ENCODE peak calls at places on chromosomes 3 and 15, in nine cellular contexts. One of them, this sample, is unnamed. For H3K4me1, the result is how much of the 10 kb centered on the place peaks cover.

GRCh38 chr3:157274644-157275137 is 114.7 kb upstream of the CCNL1 start:
- DNase-seq in ovary: no peak
- DNase-seq in A549: no peak
- DNase-seq in astrocyte: no peak
- DNase-seq in mucosa of descending colon: no peak
- DNase-seq in esophagus muscularis mucosa: no peak
- DNase-seq in A673: peak
- DNase-seq in upper lobe of right lung: no peak
- DNase-seq in body of pancreas: no peak
- DNase-seq in this sample: no peak

GRCh38 chr15:40087095-40087805 is 21.4 kb downstream of the BMF start:
- DNase-seq in ovary: no peak
- DNase-seq in A549: no peak
- DNase-seq in astrocyte: no peak
- DNase-seq in mucosa of descending colon: no peak
- DNase-seq in esophagus muscularis mucosa: no peak
- DNase-seq in A673: no peak
- DNase-seq in upper lobe of right lung: peak
- DNase-seq in body of pancreas: no peak
- DNase-seq in this sample: no peak

GRCh38 chr3:60933828-60934227 is 317.4 kb downstream of the FHIT start:
- DNase-seq in ovary: no peak
- DNase-seq in A549: no peak
- DNase-seq in astrocyte: no peak
- DNase-seq in mucosa of descending colon: no peak
- DNase-seq in esophagus muscularis mucosa: no peak
- DNase-seq in A673: no peak
- DNase-seq in upper lobe of right lung: no peak
- DNase-seq in body of pancreas: no peak
- DNase-seq in this sample: no peak

GRCh38 chr3:12969487-12969886 is 103.7 kb downstream of the IQSEC1 start:
- DNase-seq in ovary: no peak
- DNase-seq in A549: no peak
- DNase-seq in astrocyte: no peak
- DNase-seq in mucosa of descending colon: peak
- DNase-seq in esophagus muscularis mucosa: no peak
- DNase-seq in A673: no peak
- DNase-seq in upper lobe of right lung: no peak
- DNase-seq in body of pancreas: no peak
- DNase-seq in this sample: no peak

GRCh38 chr3:161630791-161631190 is 134.2 kb downstream of the OTOL1 start:
- DNase-seq in ovary: no peak
- DNase-seq in A549: no peak
- DNase-seq in astrocyte: no peak
- DNase-seq in mucosa of descending colon: no peak
- DNase-seq in esophagus muscularis mucosa: no peak
- DNase-seq in A673: peak
- DNase-seq in upper lobe of right lung: no peak
- DNase-seq in body of pancreas: no peak
- DNase-seq in this sample: no peak

GRCh38 chr3:78314327-78314726 is 1274.4 kb downstream of the ROBO2 start:
- DNase-seq in ovary: no peak
- DNase-seq in A549: no peak
- DNase-seq in astrocyte: no peak
- DNase-seq in mucosa of descending colon: no peak
- DNase-seq in esophagus muscularis mucosa: no peak
- DNase-seq in A673: no peak
- DNase-seq in upper lobe of right lung: no peak
- DNase-seq in body of pancreas: no peak
- DNase-seq in this sample: no peak

GRCh38 chr3:184868477-184868876 is 56.5 kb downstream of the VPS8 start:
- DNase-seq in ovary: no peak
- DNase-seq in A549: no peak
- DNase-seq in astrocyte: no peak
- DNase-seq in mucosa of descending colon: no peak
- DNase-seq in esophagus muscularis mucosa: no peak
- DNase-seq in A673: no peak
- DNase-seq in upper lobe of right lung: no peak
- DNase-seq in body of pancreas: no peak
- DNase-seq in this sample: no peak

GRCh38 chr15:43792761-43793493 is 807 bp downstream of the SERF2 start:
- DNase-seq in ovary: peak
- DNase-seq in A549: peak
- DNase-seq in astrocyte: no peak
- DNase-seq in mucosa of descending colon: peak
- DNase-seq in esophagus muscularis mucosa: no peak
- DNase-seq in A673: no peak
- DNase-seq in upper lobe of right lung: peak
- DNase-seq in body of pancreas: peak
- DNase-seq in this sample: no peak

GRCh38 chr3:98628317-98628716 is 34.9 kb upstream of the CPOX start:
- DNase-seq in ovary: no peak
- DNase-seq in A549: no peak
- DNase-seq in astrocyte: no peak
- DNase-seq in mucosa of descending colon: no peak
- DNase-seq in esophagus muscularis mucosa: no peak
- DNase-seq in A673: no peak
- DNase-seq in upper lobe of right lung: no peak
- DNase-seq in body of pancreas: no peak
- DNase-seq in this sample: no peak

GRCh38 chr3:14216257-14217048 is 37.8 kb downstream of the LSM3 start:
- DNase-seq in ovary: no peak
- DNase-seq in A549: no peak
- DNase-seq in astrocyte: peak
- DNase-seq in mucosa of descending colon: no peak
- DNase-seq in esophagus muscularis mucosa: no peak
- DNase-seq in A673: peak
- DNase-seq in upper lobe of right lung: no peak
- DNase-seq in body of pancreas: peak
- DNase-seq in this sample: peak

GRCh38 chr3:172159962-172160538 is 120.7 kb downstream of the FNDC3B start:
- DNase-seq in ovary: peak
- DNase-seq in A549: no peak
- DNase-seq in astrocyte: peak
- DNase-seq in mucosa of descending colon: no peak
- DNase-seq in esophagus muscularis mucosa: no peak
- DNase-seq in A673: no peak
- DNase-seq in upper lobe of right lung: no peak
- DNase-seq in body of pancreas: peak
- DNase-seq in this sample: peak

GRCh38 chr3:30597131-30597768 is 9.2 kb upstream of the TGFBR2 start:
- DNase-seq in ovary: no peak
- DNase-seq in A549: peak
- DNase-seq in astrocyte: peak
- DNase-seq in mucosa of descending colon: no peak
- DNase-seq in esophagus muscularis mucosa: no peak
- DNase-seq in A673: peak
- DNase-seq in upper lobe of right lung: no peak
- DNase-seq in body of pancreas: peak
- DNase-seq in this sample: no peak

GRCh38 chr3:68535782-68536181 is 396.6 kb downstream of the TAFA4 start:
- DNase-seq in ovary: no peak
- DNase-seq in A549: no peak
- DNase-seq in astrocyte: no peak
- DNase-seq in mucosa of descending colon: no peak
- DNase-seq in esophagus muscularis mucosa: no peak
- DNase-seq in A673: no peak
- DNase-seq in upper lobe of right lung: no peak
- DNase-seq in body of pancreas: no peak
- DNase-seq in this sample: no peak

GRCh38 chr15:70266412-70267089 is 168.8 kb upstream of the TLE3 start:
- DNase-seq in ovary: peak
- DNase-seq in A549: no peak
- DNase-seq in astrocyte: peak
- DNase-seq in mucosa of descending colon: peak
- DNase-seq in esophagus muscularis mucosa: peak
- DNase-seq in A673: no peak
- DNase-seq in upper lobe of right lung: peak
- DNase-seq in body of pancreas: peak
- DNase-seq in this sample: peak

GRCh38 chr15:63973212-63974009 is 72.9 kb downstream of the DAPK2 start:
- DNase-seq in ovary: no peak
- DNase-seq in A549: no peak
- DNase-seq in astrocyte: peak
- DNase-seq in mucosa of descending colon: no peak
- DNase-seq in esophagus muscularis mucosa: no peak
- DNase-seq in A673: peak
- DNase-seq in upper lobe of right lung: no peak
- DNase-seq in body of pancreas: no peak
- DNase-seq in this sample: no peak

DNA sequence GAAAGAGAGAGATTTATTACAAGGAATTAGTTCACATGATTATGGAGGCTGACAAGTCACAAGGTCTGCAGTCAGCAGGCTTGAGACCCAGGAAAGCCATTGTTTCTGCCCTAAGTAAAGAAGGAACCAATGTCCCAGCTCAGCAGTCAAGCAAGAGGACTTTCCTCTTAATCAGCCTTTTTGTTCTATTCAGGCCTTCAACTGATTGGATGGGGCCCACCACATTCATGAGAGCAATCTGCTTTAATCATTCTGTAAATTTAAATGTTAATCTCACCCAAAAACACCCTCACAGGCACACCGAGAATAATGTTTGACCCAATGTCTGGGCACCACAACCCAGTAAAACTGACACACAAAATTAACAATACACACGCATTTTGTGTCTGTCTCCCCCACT is 64.3 kb downstream of the TRIM42 start:
- DNase-seq in ovary: no peak
- DNase-seq in A549: no peak
- DNase-seq in astrocyte: no peak
- DNase-seq in mucosa of descending colon: no peak
- DNase-seq in esophagus muscularis mucosa: no peak
- DNase-seq in A673: no peak
- DNase-seq in upper lobe of right lung: no peak
- DNase-seq in body of pancreas: no peak
- DNase-seq in this sample: no peak
- TF ChIP-seq CTCF in ovary: no peak
- TF ChIP-seq CTCF in A549: no peak
- TF ChIP-seq CTCF in astrocyte: no peak
- TF ChIP-seq CTCF in mucosa of descending colon: no peak
- TF ChIP-seq CTCF in esophagus muscularis mucosa: no peak
- TF ChIP-seq CTCF in A673: no peak
- TF ChIP-seq CTCF in upper lobe of right lung: no peak
- TF ChIP-seq CTCF in body of pancreas: no peak
- TF ChIP-seq CTCF in this sample: no peak

GRCh38 chr15:81304226-81304625 is 19.7 kb downstream of the STARD5 start:
- DNase-seq in ovary: no peak
- DNase-seq in A549: no peak
- DNase-seq in astrocyte: peak
- DNase-seq in mucosa of descending colon: no peak
- DNase-seq in esophagus muscularis mucosa: no peak
- DNase-seq in A673: no peak
- DNase-seq in upper lobe of right lung: peak
- DNase-seq in body of pancreas: no peak
- DNase-seq in this sample: peak
- H3K4me1 ChIP-seq in ovary: under half
- H3K4me1 ChIP-seq in A549: under half
- H3K4me1 ChIP-seq in astrocyte: under half
- H3K4me1 ChIP-seq in mucosa of descending colon: under half
- H3K4me1 ChIP-seq in esophagus muscularis mucosa: under half
- H3K4me1 ChIP-seq in A673: under half
- H3K4me1 ChIP-seq in upper lobe of right lung: under half
- H3K4me1 ChIP-seq in body of pancreas: under half
- H3K4me1 ChIP-seq in this sample: under half

DNA sequence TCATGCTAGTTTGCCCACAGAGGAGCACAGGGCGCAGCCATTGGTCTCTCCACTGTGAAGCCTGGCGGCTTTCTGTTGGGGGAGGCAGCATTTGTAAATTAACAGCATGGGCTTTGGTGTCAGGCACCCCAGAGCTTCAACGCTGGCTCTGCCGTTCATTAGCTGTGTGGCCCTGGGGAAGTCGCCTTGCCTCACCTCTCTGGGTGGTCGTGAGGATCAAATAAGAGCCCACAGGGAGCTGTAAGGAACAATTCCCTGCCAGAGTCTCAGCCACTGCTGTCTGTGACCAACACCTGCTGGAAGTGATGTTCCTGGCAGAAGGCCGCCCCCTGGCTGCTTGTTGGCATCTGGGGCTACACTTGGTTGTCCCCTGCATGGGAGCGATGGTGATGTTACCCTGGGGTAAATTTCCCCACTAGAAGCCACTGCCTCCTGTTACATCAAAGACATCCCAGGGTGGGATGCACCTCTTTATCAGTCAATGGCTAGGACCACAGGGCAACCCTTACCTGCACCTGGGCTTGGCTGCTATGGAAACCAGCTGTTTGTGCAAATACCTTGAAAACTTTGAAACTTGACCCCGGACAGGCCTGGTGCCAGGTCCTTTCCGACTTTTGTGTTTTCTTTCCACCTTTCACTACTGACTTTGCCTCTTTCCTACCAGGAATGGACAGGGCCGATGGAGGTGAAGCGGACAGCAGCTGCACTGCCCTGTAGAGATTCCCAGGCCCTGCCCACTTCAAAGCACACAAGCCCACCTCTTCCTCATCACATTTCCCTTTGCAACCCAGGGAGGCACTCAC is 36.9 kb downstream of the DNASE1L3 start:
- DNase-seq in ovary: peak
- DNase-seq in A549: no peak
- DNase-seq in astrocyte: no peak
- DNase-seq in mucosa of descending colon: peak
- DNase-seq in esophagus muscularis mucosa: no peak
- DNase-seq in A673: peak
- DNase-seq in upper lobe of right lung: no peak
- DNase-seq in body of pancreas: peak
- DNase-seq in this sample: peak
- TF ChIP-seq CTCF in ovary: no peak
- TF ChIP-seq CTCF in A549: peak
- TF ChIP-seq CTCF in astrocyte: no peak
- TF ChIP-seq CTCF in mucosa of descending colon: no peak
- TF ChIP-seq CTCF in esophagus muscularis mucosa: no peak
- TF ChIP-seq CTCF in A673: peak
- TF ChIP-seq CTCF in upper lobe of right lung: peak
- TF ChIP-seq CTCF in body of pancreas: peak
- TF ChIP-seq CTCF in this sample: peak

GRCh38 chr15:94701281-94701985 is 470.1 kb downstream of the MCTP2 start:
- DNase-seq in ovary: no peak
- DNase-seq in A549: no peak
- DNase-seq in astrocyte: no peak
- DNase-seq in mucosa of descending colon: no peak
- DNase-seq in esophagus muscularis mucosa: no peak
- DNase-seq in A673: no peak
- DNase-seq in upper lobe of right lung: no peak
- DNase-seq in body of pancreas: no peak
- DNase-seq in this sample: no peak

GRCh38 chr15:94703591-94703990 is 472.2 kb downstream of the MCTP2 start:
- DNase-seq in ovary: no peak
- DNase-seq in A549: no peak
- DNase-seq in astrocyte: no peak
- DNase-seq in mucosa of descending colon: no peak
- DNase-seq in esophagus muscularis mucosa: no peak
- DNase-seq in A673: no peak
- DNase-seq in upper lobe of right lung: no peak
- DNase-seq in body of pancreas: no peak
- DNase-seq in this sample: no peak

GRCh38 chr15:94704421-94704820 is 473.1 kb downstream of the MCTP2 start:
- DNase-seq in ovary: no peak
- DNase-seq in A549: no peak
- DNase-seq in astrocyte: no peak
- DNase-seq in mucosa of descending colon: no peak
- DNase-seq in esophagus muscularis mucosa: no peak
- DNase-seq in A673: no peak
- DNase-seq in upper lobe of right lung: no peak
- DNase-seq in body of pancreas: no peak
- DNase-seq in this sample: no peak

GRCh38 chr15:94709319-94709718 is 478.0 kb downstream of the MCTP2 start:
- DNase-seq in ovary: no peak
- DNase-seq in A549: no peak
- DNase-seq in astrocyte: no peak
- DNase-seq in mucosa of descending colon: no peak
- DNase-seq in esophagus muscularis mucosa: no peak
- DNase-seq in A673: no peak
- DNase-seq in upper lobe of right lung: no peak
- DNase-seq in body of pancreas: no peak
- DNase-seq in this sample: no peak

GRCh38 chr15:94704946-94705345 is 473.6 kb downstream of the MCTP2 start:
- DNase-seq in ovary: no peak
- DNase-seq in A549: no peak
- DNase-seq in astrocyte: no peak
- DNase-seq in mucosa of descending colon: no peak
- DNase-seq in esophagus muscularis mucosa: no peak
- DNase-seq in A673: no peak
- DNase-seq in upper lobe of right lung: no peak
- DNase-seq in body of pancreas: no peak
- DNase-seq in this sample: no peak
- H3K4me1 ChIP-seq in ovary: under half
- H3K4me1 ChIP-seq in A549: under half
- H3K4me1 ChIP-seq in astrocyte: under half
- H3K4me1 ChIP-seq in mucosa of descending colon: under half
- H3K4me1 ChIP-seq in esophagus muscularis mucosa: under half
- H3K4me1 ChIP-seq in A673: under half
- H3K4me1 ChIP-seq in upper lobe of right lung: under half
- H3K4me1 ChIP-seq in body of pancreas: under half
- H3K4me1 ChIP-seq in this sample: under half